ENCODE peak calls at places on chromosomes 3 and 15, in seven cellular contexts. R, W, G, B, M, E and A are unnamed samples.

GRCh38 chr3:38141952-38142273 is 3.5 kb downstream of the MYD88 start:
- DNase-seq in B (no peak), E (no peak), R (no peak), M (no peak), G (no peak), W (no peak), A (peak)

GRCh38 chr3:149342413-149343340 is 9.2 kb upstream of the TM4SF18 start:
- DNase-seq in R (peak), G (no peak), B (no peak), E (no peak), W (no peak), M (no peak), A (no peak)

GRCh38 chr15:90174140-90174891 is 26.8 kb upstream of the SEMA4B start:
- DNase-seq in B (no peak), W (peak), E (peak), M (no peak), G (peak), R (no peak), A (peak)

GRCh38 chr15:55775316-55775715 is 32.4 kb upstream of the PRTG start:
- DNase-seq in E (no peak), M (no peak), G (no peak), W (no peak), R (no peak), B (no peak), A (no peak)

GRCh38 chr15:101495334-101496197 is 6.1 kb upstream of the PCSK6 start:
- DNase-seq in B (no peak), E (no peak), M (no peak), W (no peak), G (no peak), R (no peak), A (peak)

GRCh38 chr3:9416139-9416780 is 18.8 kb downstream of the SETD5 start:
- DNase-seq in M (no peak), E (no peak), G (no peak), W (no peak), R (peak), B (no peak), A (no peak)

GRCh38 chr15:87733005-87733404 is 523.5 kb downstream of the NTRK3 start:
- DNase-seq in R (peak), G (no peak), E (no peak), M (no peak), W (no peak), B (no peak), A (peak)

GRCh38 chr3:67774676-67775075 is 120.3 kb upstream of the SUCLG2 start:
- DNase-seq in R (no peak), G (no peak), B (no peak), W (no peak), E (no peak), M (no peak), A (no peak)

GRCh38 chr3:71891483-71891882 is 106.5 kb upstream of the PROK2 start:
- DNase-seq in G (no peak), B (no peak), R (no peak), W (no peak), M (no peak), E (no peak), A (no peak)

GRCh38 chr15:64883997-64884511 is 27.6 kb upstream of the ANKDD1A start:
- DNase-seq in W (peak), E (peak), B (peak), G (peak), R (peak), M (no peak), A (peak)

GRCh38 chr15:31974855-31975421 is 55.4 kb upstream of the CHRNA7 start:
- DNase-seq in G (no peak), R (peak), M (peak), W (no peak), E (peak), B (peak), A (no peak)

GRCh38 chr3:42556089-42556632 is 25.6 kb downstream of the SEC22C start:
- DNase-seq in G (no peak), M (no peak), W (no peak), E (no peak), B (no peak), R (no peak), A (no peak)

GRCh38 chr3:71536376-71536965 is 47.1 kb downstream of the FOXP1 start:
- DNase-seq in B (no peak), W (no peak), M (no peak), R (peak), G (no peak), E (no peak), A (no peak)

GRCh38 chr15:58124585-58124984 is 13.6 kb upstream of the AQP9 start:
- DNase-seq in W (no peak), R (no peak), B (no peak), G (no peak), E (no peak), M (no peak), A (no peak)

GRCh38 chr3:31922962-31923361 is 58.1 kb downstream of the OSBPL10 start:
- DNase-seq in R (no peak), M (peak), G (no peak), E (no peak), B (no peak), W (no peak), A (no peak)

GRCh38 chr3:190094201-190094718 is 26.4 kb downstream of the P3H2 start:
- DNase-seq in R (peak), M (no peak), G (no peak), E (peak), W (no peak), B (no peak), A (no peak)

GRCh38 chr3:155101398-155101797 is 21.3 kb downstream of the MME start:
- DNase-seq in B (no peak), G (no peak), R (peak), M (no peak), W (no peak), E (no peak), A (no peak)

GRCh38 chr15:42165081-42165480 is 8.6 kb upstream of the PLA2G4F start:
- DNase-seq in G (no peak), R (peak), B (no peak), E (no peak), M (no peak), W (no peak), A (no peak)

GRCh38 chr3:116314476-116314875 is 130.8 kb downstream of the LSAMP start:
- DNase-seq in M (no peak), W (no peak), E (no peak), R (no peak), B (no peak), G (no peak), A (no peak)

GRCh38 chr3:85172001-85172400 is 213.2 kb downstream of the CADM2 start:
- DNase-seq in M (no peak), R (no peak), G (no peak), E (no peak), B (no peak), W (no peak), A (no peak)

GRCh38 chr3:16514021-16514700 is 662 bp upstream of the RFTN1 start:
- DNase-seq in B (no peak), R (no peak), M (no peak), E (no peak), G (no peak), W (no peak), A (no peak)

GRCh38 chr3:48187579-48188265 is 495 bp downstream of the CDC25A start:
- DNase-seq in B (no peak), W (peak), M (no peak), G (peak), E (peak), R (no peak), A (no peak)

GRCh38 chr3:131218196-131218595 is 163.4 kb upstream of the NUDT16 start:
- DNase-seq in B (no peak), G (no peak), W (no peak), R (peak), M (no peak), E (no peak), A (no peak)

GRCh38 chr15:73900129-73900712 is 26.0 kb upstream of the LOXL1 start:
- DNase-seq in B (no peak), W (no peak), R (peak), M (no peak), E (no peak), G (no peak), A (no peak)

GRCh38 chr3:98763076-98763475 is at the start of gene ST3GAL6:
- DNase-seq in M (no peak), G (peak), W (no peak), B (no peak), E (no peak), R (peak), A (peak)

GRCh38 chr15:42363487-42363886 is 4.2 kb downstream of the CAPN3 start:
- DNase-seq in M (no peak), B (no peak), E (no peak), W (no peak), G (no peak), R (no peak), A (no peak)

GRCh38 chr15:59596640-59597039 is 14.9 kb upstream of the GCNT3 start:
- DNase-seq in B (no peak), M (no peak), E (no peak), G (no peak), R (no peak), W (no peak), A (no peak)

GRCh38 chr3:38031022-38031994 is 1.9 kb upstream of the PLCD1 start:
- DNase-seq in W (peak), R (no peak), B (no peak), M (no peak), E (peak), G (peak), A (peak)

GRCh38 chr3:151768393-151768930 is 34.7 kb downstream of the AADACL2 start:
- DNase-seq in G (no peak), M (no peak), W (no peak), E (no peak), B (no peak), R (no peak), A (no peak)

GRCh38 chr15:88391700-88392099 is 75.5 kb downstream of the MRPL46 start:
- DNase-seq in E (no peak), R (no peak), G (no peak), B (no peak), W (no peak), M (no peak), A (no peak)

GRCh38 chr3:79247367-79248103 is 520.3 kb downstream of the ROBO1 start:
- DNase-seq in W (no peak), G (no peak), M (no peak), B (no peak), R (peak), E (no peak), A (no peak)

GRCh38 chr3:134838599-134838998 is 43.5 kb downstream of the EPHB1 start:
- DNase-seq in R (no peak), M (no peak), G (no peak), B (no peak), E (no peak), W (no peak), A (no peak)

GRCh38 chr3:36178018-36178417 is 202.3 kb upstream of the STAC start:
- DNase-seq in M (no peak), W (no peak), B (no peak), E (no peak), R (no peak), G (no peak), A (no peak)

GRCh38 chr3:134201201-134202130 is 49.2 kb downstream of the RYK start:
- DNase-seq in B (no peak), R (peak), G (no peak), W (no peak), M (no peak), E (no peak), A (no peak)

GRCh38 chr3:141949394-141949793 is 73.0 kb downstream of the ATP1B3 start:
- DNase-seq in E (no peak), R (no peak), B (no peak), G (no peak), W (no peak), M (no peak), A (no peak)

GRCh38 chr15:82680200-82681102 is 29.2 kb downstream of the AP3B2 start:
- DNase-seq in M (no peak), W (peak), R (no peak), E (peak), G (no peak), B (peak), A (no peak)

GRCh38 chr15:43286074-43286473 is 19.3 kb upstream of the TGM5 start:
- DNase-seq in R (no peak), E (no peak), W (no peak), G (no peak), M (no peak), B (no peak), A (no peak)

GRCh38 chr3:69787436-69788168 is 48.3 kb downstream of the MITF start:
- DNase-seq in B (no peak), R (peak), W (no peak), M (no peak), E (no peak), G (no peak), A (no peak)

GRCh38 chr3:116930786-116931185 is 221.2 kb downstream of the TUSC7 start:
- DNase-seq in E (no peak), R (peak), W (no peak), G (no peak), B (no peak), M (no peak), A (no peak)

GRCh38 chr3:45800611-45801010 is 4.3 kb upstream of the SLC6A20 start:
- DNase-seq in W (peak), M (no peak), E (no peak), B (no peak), G (no peak), R (no peak), A (no peak)

GRCh38 chr3:45799586-45799985 is 3.2 kb upstream of the SLC6A20 start:
- DNase-seq in E (no peak), W (no peak), R (no peak), G (no peak), M (no peak), B (no peak), A (no peak)

GRCh38 chr3:45807133-45807532 is 10.8 kb upstream of the SLC6A20 start:
- DNase-seq in B (no peak), R (no peak), W (no peak), E (no peak), G (no peak), M (no peak), A (no peak)

GRCh38 chr3:45806072-45806471 is 9.7 kb upstream of the SLC6A20 start:
- DNase-seq in W (no peak), G (no peak), B (no peak), R (no peak), M (no peak), E (no peak), A (no peak)

GRCh38 chr3:45803252-45803935 is 7.1 kb upstream of the SLC6A20 start:
- DNase-seq in B (no peak), E (no peak), M (no peak), G (no peak), W (no peak), R (no peak), A (no peak)
- TF ChIP-seq POLR2A in B (no peak), E (no peak), M (no peak), G (no peak), W (no peak), R (no peak), A (no peak)

DNA sequence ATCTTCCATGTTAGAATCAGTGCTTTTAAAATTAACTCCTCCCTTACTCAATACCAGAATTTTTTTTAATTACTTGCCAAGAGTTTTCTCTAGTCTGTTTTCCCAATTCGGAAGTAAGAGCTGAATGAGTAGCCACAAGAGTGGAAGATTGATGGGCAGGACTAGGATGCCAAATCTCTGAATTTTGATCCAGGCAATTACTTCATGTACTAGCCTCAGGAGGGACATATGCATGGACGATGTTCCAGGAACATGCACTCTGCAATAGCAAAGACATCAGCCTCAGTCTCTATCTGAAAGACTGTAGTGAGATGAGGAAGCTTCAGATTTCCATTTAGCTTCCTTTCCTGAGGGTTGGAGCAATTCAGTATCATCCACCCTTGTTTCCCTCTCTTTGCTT is 78.3 kb downstream of the AGBL1 start:
- DNase-seq in E (no peak), R (no peak), W (no peak), G (no peak), B (no peak), M (no peak), A (no peak)
- TF ChIP-seq POLR2A in E (no peak), R (no peak), W (no peak), G (no peak), B (no peak), M (no peak), A (no peak)

GRCh38 chr3:99817047-99817436 is 620 bp upstream of the CMSS1 start:
- DNase-seq in E (peak), W (no peak), M (no peak), B (no peak), G (no peak), R (no peak), A (no peak)

GRCh38 chr3:99818818-99819217 is 1.2 kb downstream of the CMSS1 start:
- DNase-seq in E (no peak), B (no peak), M (no peak), R (no peak), G (no peak), W (no peak), A (no peak)

GRCh38 chr3:99817437-99818240 is at the start of gene CMSS1:
- DNase-seq in G (peak), M (peak), B (peak), E (peak), W (peak), R (peak), A (peak)
- TF ChIP-seq POLR2A in G (peak), M (peak), B (peak), E (peak), W (no peak), R (peak), A (no peak)

GRCh38 chr3:126699011-126699410 is 5.0 kb upstream of the CHCHD6 start:
- DNase-seq in W (no peak), B (no peak), R (no peak), M (no peak), G (no peak), E (no peak), A (no peak)

GRCh38 chr3:126696701-126697267 is 7.3 kb upstream of the CHCHD6 start:
- DNase-seq in G (no peak), E (no peak), R (no peak), W (no peak), B (no peak), M (no peak), A (no peak)

GRCh38 chr3:126692858-126693257 is 11.2 kb upstream of the CHCHD6 start:
- DNase-seq in G (no peak), E (no peak), R (no peak), M (no peak), B (no peak), W (no peak), A (no peak)

GRCh38 chr3:126693921-126694320 is 10.1 kb upstream of the CHCHD6 start:
- DNase-seq in G (no peak), W (no peak), M (no peak), E (no peak), B (no peak), R (no peak), A (no peak)
- TF ChIP-seq POLR2A in G (no peak), W (no peak), M (no peak), E (no peak), B (no peak), R (no peak), A (no peak)

DNA sequence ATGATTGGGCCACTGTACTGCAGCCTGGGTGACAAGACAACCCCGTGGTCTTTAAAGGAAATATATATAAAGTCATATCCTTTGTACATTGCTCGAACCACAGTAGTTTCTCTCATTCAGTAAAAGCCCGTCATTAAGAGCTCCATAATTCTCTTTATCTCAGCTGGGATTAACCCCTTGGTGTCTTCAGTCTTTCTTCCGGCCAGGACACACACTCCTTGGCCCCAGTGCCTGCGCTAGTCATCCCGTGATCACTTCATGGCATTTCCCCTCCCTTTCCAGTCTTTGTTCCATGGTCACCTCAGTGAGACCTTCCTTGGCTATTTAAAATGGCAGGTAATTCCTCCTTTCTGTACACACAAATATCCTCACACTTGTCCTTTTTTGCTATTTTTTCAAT is 3.3 kb downstream of the RPL35A start:
- DNase-seq in B (no peak), G (no peak), R (no peak), E (no peak), M (no peak), W (no peak), A (no peak)
- TF ChIP-seq POLR2A in B (peak), G (no peak), R (no peak), E (no peak), M (no peak), W (no peak), A (no peak)

DNA sequence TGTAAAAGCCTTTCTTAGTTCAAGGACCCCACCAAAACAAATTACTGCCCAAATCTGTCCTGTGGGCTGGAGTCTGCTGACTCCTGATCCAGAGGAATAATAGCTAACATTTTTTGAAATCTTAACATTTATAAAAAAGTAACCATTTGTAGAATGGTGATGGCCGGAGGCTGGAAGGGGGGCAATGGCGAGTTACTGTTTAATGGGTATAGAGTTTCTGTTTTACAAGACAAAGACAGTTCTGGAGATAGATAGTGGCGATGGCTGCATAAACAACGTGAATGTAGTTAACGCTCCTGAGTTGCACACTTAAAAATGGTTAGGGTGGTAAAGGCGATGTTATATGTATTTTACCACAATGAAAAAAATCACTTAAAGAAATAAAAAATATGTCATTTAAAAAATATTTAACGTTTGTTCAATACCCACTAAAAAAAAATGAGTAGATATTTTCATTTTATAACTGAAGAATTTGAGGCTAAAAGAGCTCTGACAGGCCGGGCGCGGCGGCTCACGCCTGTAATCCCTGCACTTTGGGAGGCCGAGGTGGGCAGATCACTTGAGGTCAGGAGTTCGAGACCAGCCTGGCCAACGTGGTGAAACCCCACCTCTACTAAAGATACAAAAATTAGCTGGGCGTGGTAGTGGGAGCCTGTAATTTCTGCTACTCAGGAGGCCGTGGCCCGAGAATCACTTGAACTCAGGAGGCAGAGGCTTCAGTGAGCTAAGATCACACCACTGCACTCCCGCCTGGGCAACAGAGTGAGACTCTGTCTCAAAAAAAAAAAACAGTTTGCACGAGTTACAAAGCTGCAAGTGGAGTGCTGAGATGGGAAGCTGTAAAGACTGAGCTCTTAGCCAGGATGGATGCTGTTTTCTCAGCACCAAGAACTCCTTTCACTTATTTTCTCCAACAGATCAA is 37.6 kb downstream of the IGF2BP2 start:
- DNase-seq in B (no peak), R (no peak), M (no peak), E (no peak), G (no peak), W (no peak), A (no peak)
- TF ChIP-seq POLR2A in B (no peak), R (no peak), M (no peak), E (no peak), G (no peak), W (no peak), A (no peak)